ENCODE peak calls at places on chromosomes 3 and 15, in nine cellular contexts. One of them, this sample, is unnamed.

GRCh38 chr3:14144423-14145075 is 19.7 kb downstream of the TMEM43 start:
- DNase-seq in CD8-positive, alpha-beta T cell: peak
- DNase-seq in lower lobe of right lung: peak
- DNase-seq in glutamatergic neuron: no peak
- DNase-seq in tibial artery: peak
- DNase-seq in IMR-90: peak
- DNase-seq in cardiac muscle cell: peak
- DNase-seq in pancreas: peak
- DNase-seq in GM12864: peak
- DNase-seq in this sample: peak

GRCh38 chr15:58441376-58442070 is 9.7 kb downstream of the LIPC start:
- DNase-seq in CD8-positive, alpha-beta T cell: no peak
- DNase-seq in lower lobe of right lung: no peak
- DNase-seq in glutamatergic neuron: no peak
- DNase-seq in tibial artery: no peak
- DNase-seq in IMR-90: peak
- DNase-seq in cardiac muscle cell: no peak
- DNase-seq in pancreas: no peak
- DNase-seq in GM12864: no peak
- DNase-seq in this sample: no peak

GRCh38 chr3:10703875-10704274 is 112.2 kb upstream of the SLC6A11 start:
- DNase-seq in CD8-positive, alpha-beta T cell: no peak
- DNase-seq in lower lobe of right lung: no peak
- DNase-seq in glutamatergic neuron: peak
- DNase-seq in tibial artery: no peak
- DNase-seq in IMR-90: peak
- DNase-seq in cardiac muscle cell: peak
- DNase-seq in pancreas: no peak
- DNase-seq in GM12864: no peak
- DNase-seq in this sample: peak

GRCh38 chr3:190319660-190320059 is 2.6 kb downstream of the CLDN1 start:
- DNase-seq in CD8-positive, alpha-beta T cell: no peak
- DNase-seq in lower lobe of right lung: no peak
- DNase-seq in glutamatergic neuron: no peak
- DNase-seq in tibial artery: no peak
- DNase-seq in IMR-90: peak
- DNase-seq in cardiac muscle cell: no peak
- DNase-seq in pancreas: peak
- DNase-seq in GM12864: no peak
- DNase-seq in this sample: no peak

GRCh38 chr3:193134895-193135294 is 106.1 kb upstream of the PLAAT1 start:
- DNase-seq in CD8-positive, alpha-beta T cell: no peak
- DNase-seq in lower lobe of right lung: no peak
- DNase-seq in glutamatergic neuron: no peak
- DNase-seq in tibial artery: no peak
- DNase-seq in IMR-90: peak
- DNase-seq in cardiac muscle cell: no peak
- DNase-seq in pancreas: no peak
- DNase-seq in GM12864: no peak
- DNase-seq in this sample: no peak

GRCh38 chr3:51974277-51974962 is 444 bp upstream of the ABHD14A start:
- DNase-seq in CD8-positive, alpha-beta T cell: no peak
- DNase-seq in lower lobe of right lung: peak
- DNase-seq in glutamatergic neuron: no peak
- DNase-seq in tibial artery: peak
- DNase-seq in IMR-90: no peak
- DNase-seq in cardiac muscle cell: no peak
- DNase-seq in pancreas: peak
- DNase-seq in GM12864: no peak
- DNase-seq in this sample: no peak

GRCh38 chr15:40894689-40895308 is 549 bp downstream of the VPS18 start:
- DNase-seq in CD8-positive, alpha-beta T cell: peak
- DNase-seq in lower lobe of right lung: peak
- DNase-seq in glutamatergic neuron: peak
- DNase-seq in tibial artery: peak
- DNase-seq in IMR-90: peak
- DNase-seq in cardiac muscle cell: peak
- DNase-seq in pancreas: peak
- DNase-seq in GM12864: no peak
- DNase-seq in this sample: peak

GRCh38 chr15:67322481-67322880 is 67.9 kb downstream of the IQCH start:
- DNase-seq in CD8-positive, alpha-beta T cell: no peak
- DNase-seq in lower lobe of right lung: no peak
- DNase-seq in glutamatergic neuron: no peak
- DNase-seq in tibial artery: no peak
- DNase-seq in IMR-90: peak
- DNase-seq in cardiac muscle cell: no peak
- DNase-seq in pancreas: no peak
- DNase-seq in GM12864: no peak
- DNase-seq in this sample: no peak

GRCh38 chr3:109930592-109930991 is 593.2 kb upstream of the DPPA4 start:
- DNase-seq in CD8-positive, alpha-beta T cell: no peak
- DNase-seq in lower lobe of right lung: no peak
- DNase-seq in glutamatergic neuron: no peak
- DNase-seq in tibial artery: no peak
- DNase-seq in IMR-90: no peak
- DNase-seq in cardiac muscle cell: no peak
- DNase-seq in pancreas: no peak
- DNase-seq in GM12864: no peak
- DNase-seq in this sample: no peak

GRCh38 chr15:58628206-58629057 is 121.1 kb downstream of the ADAM10 start:
- DNase-seq in CD8-positive, alpha-beta T cell: no peak
- DNase-seq in lower lobe of right lung: no peak
- DNase-seq in glutamatergic neuron: no peak
- DNase-seq in tibial artery: no peak
- DNase-seq in IMR-90: no peak
- DNase-seq in cardiac muscle cell: no peak
- DNase-seq in pancreas: no peak
- DNase-seq in GM12864: no peak
- DNase-seq in this sample: no peak

GRCh38 chr15:39685367-39685766 is 97.3 kb downstream of the FSIP1 start:
- DNase-seq in CD8-positive, alpha-beta T cell: no peak
- DNase-seq in lower lobe of right lung: no peak
- DNase-seq in glutamatergic neuron: no peak
- DNase-seq in tibial artery: no peak
- DNase-seq in IMR-90: no peak
- DNase-seq in cardiac muscle cell: no peak
- DNase-seq in pancreas: no peak
- DNase-seq in GM12864: no peak
- DNase-seq in this sample: no peak

GRCh38 chr3:171088984-171089754 is 62.6 kb upstream of the SLC2A2 start:
- DNase-seq in CD8-positive, alpha-beta T cell: no peak
- DNase-seq in lower lobe of right lung: no peak
- DNase-seq in glutamatergic neuron: no peak
- DNase-seq in tibial artery: no peak
- DNase-seq in IMR-90: peak
- DNase-seq in cardiac muscle cell: no peak
- DNase-seq in pancreas: no peak
- DNase-seq in GM12864: no peak
- DNase-seq in this sample: no peak

GRCh38 chr15:44501768-44502366 is 35.1 kb upstream of the EIF3J start:
- DNase-seq in CD8-positive, alpha-beta T cell: no peak
- DNase-seq in lower lobe of right lung: no peak
- DNase-seq in glutamatergic neuron: no peak
- DNase-seq in tibial artery: no peak
- DNase-seq in IMR-90: peak
- DNase-seq in cardiac muscle cell: peak
- DNase-seq in pancreas: no peak
- DNase-seq in GM12864: no peak
- DNase-seq in this sample: no peak

GRCh38 chr3:68055238-68055637 is 400.8 kb upstream of the SUCLG2 start:
- DNase-seq in CD8-positive, alpha-beta T cell: no peak
- DNase-seq in lower lobe of right lung: no peak
- DNase-seq in glutamatergic neuron: no peak
- DNase-seq in tibial artery: no peak
- DNase-seq in IMR-90: no peak
- DNase-seq in cardiac muscle cell: no peak
- DNase-seq in pancreas: no peak
- DNase-seq in GM12864: no peak
- DNase-seq in this sample: no peak

GRCh38 chr3:49785565-49786356 is 581 bp downstream of the IP6K1 start:
- DNase-seq in CD8-positive, alpha-beta T cell: peak
- DNase-seq in lower lobe of right lung: no peak
- DNase-seq in glutamatergic neuron: peak
- DNase-seq in tibial artery: no peak
- DNase-seq in IMR-90: peak
- DNase-seq in cardiac muscle cell: peak
- DNase-seq in pancreas: no peak
- DNase-seq in GM12864: no peak
- DNase-seq in this sample: no peak

GRCh38 chr3:184352897-184353545 is 8.4 kb downstream of the CLCN2 start:
- DNase-seq in CD8-positive, alpha-beta T cell: no peak
- DNase-seq in lower lobe of right lung: no peak
- DNase-seq in glutamatergic neuron: no peak
- DNase-seq in tibial artery: no peak
- DNase-seq in IMR-90: no peak
- DNase-seq in cardiac muscle cell: no peak
- DNase-seq in pancreas: no peak
- DNase-seq in GM12864: no peak
- DNase-seq in this sample: no peak

GRCh38 chr3:57963811-57964346 is 44.3 kb upstream of the FLNB start:
- DNase-seq in CD8-positive, alpha-beta T cell: no peak
- DNase-seq in lower lobe of right lung: no peak
- DNase-seq in glutamatergic neuron: no peak
- DNase-seq in tibial artery: no peak
- DNase-seq in IMR-90: no peak
- DNase-seq in cardiac muscle cell: no peak
- DNase-seq in pancreas: no peak
- DNase-seq in GM12864: no peak
- DNase-seq in this sample: no peak

GRCh38 chr3:57962448-57962834 is 45.8 kb upstream of the FLNB start:
- DNase-seq in CD8-positive, alpha-beta T cell: no peak
- DNase-seq in lower lobe of right lung: no peak
- DNase-seq in glutamatergic neuron: no peak
- DNase-seq in tibial artery: no peak
- DNase-seq in IMR-90: no peak
- DNase-seq in cardiac muscle cell: no peak
- DNase-seq in pancreas: no peak
- DNase-seq in GM12864: no peak
- DNase-seq in this sample: no peak

GRCh38 chr3:57960174-57960505 is 48.1 kb upstream of the FLNB start:
- DNase-seq in CD8-positive, alpha-beta T cell: no peak
- DNase-seq in lower lobe of right lung: no peak
- DNase-seq in glutamatergic neuron: no peak
- DNase-seq in tibial artery: no peak
- DNase-seq in IMR-90: no peak
- DNase-seq in cardiac muscle cell: no peak
- DNase-seq in pancreas: no peak
- DNase-seq in GM12864: no peak
- DNase-seq in this sample: peak

GRCh38 chr3:57961177-57961827 is 46.9 kb upstream of the FLNB start:
- DNase-seq in CD8-positive, alpha-beta T cell: no peak
- DNase-seq in lower lobe of right lung: no peak
- DNase-seq in glutamatergic neuron: no peak
- DNase-seq in tibial artery: no peak
- DNase-seq in IMR-90: no peak
- DNase-seq in cardiac muscle cell: no peak
- DNase-seq in pancreas: no peak
- DNase-seq in GM12864: no peak
- DNase-seq in this sample: no peak

GRCh38 chr3:57961828-57962447 is 46.3 kb upstream of the FLNB start:
- DNase-seq in CD8-positive, alpha-beta T cell: no peak
- DNase-seq in lower lobe of right lung: no peak
- DNase-seq in glutamatergic neuron: no peak
- DNase-seq in tibial artery: no peak
- DNase-seq in IMR-90: peak
- DNase-seq in cardiac muscle cell: no peak
- DNase-seq in pancreas: no peak
- DNase-seq in GM12864: no peak
- DNase-seq in this sample: peak
- TF ChIP-seq CTCF in CD8-positive, alpha-beta T cell: no peak
- TF ChIP-seq CTCF in lower lobe of right lung: peak
- TF ChIP-seq CTCF in glutamatergic neuron: no peak
- TF ChIP-seq CTCF in tibial artery: no peak
- TF ChIP-seq CTCF in IMR-90: peak
- TF ChIP-seq CTCF in cardiac muscle cell: peak
- TF ChIP-seq CTCF in pancreas: no peak
- TF ChIP-seq CTCF in GM12864: peak
- TF ChIP-seq CTCF in this sample: peak

DNA sequence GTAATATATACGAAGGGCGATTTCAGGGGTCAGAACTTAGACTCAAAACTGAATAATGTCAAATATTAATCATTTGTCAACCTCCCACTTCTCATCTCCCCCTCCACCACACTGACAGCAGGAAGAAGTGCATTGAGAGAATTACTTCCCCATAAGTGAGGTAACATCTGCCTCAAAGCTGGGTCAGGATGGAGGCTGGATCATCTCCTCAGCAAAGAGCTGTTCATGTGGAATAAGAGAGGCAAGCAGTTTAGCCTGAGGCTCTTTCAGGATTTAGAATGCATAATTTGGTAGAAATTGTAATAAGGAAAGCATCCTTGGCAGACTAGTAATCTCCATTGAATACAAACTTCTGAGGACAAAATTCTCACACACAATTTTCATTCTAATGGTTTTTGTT is 512.1 kb downstream of the ROBO1 start:
- DNase-seq in CD8-positive, alpha-beta T cell: no peak
- DNase-seq in lower lobe of right lung: no peak
- DNase-seq in glutamatergic neuron: no peak
- DNase-seq in tibial artery: no peak
- DNase-seq in IMR-90: no peak
- DNase-seq in cardiac muscle cell: no peak
- DNase-seq in pancreas: no peak
- DNase-seq in GM12864: no peak
- DNase-seq in this sample: no peak
- TF ChIP-seq CTCF in CD8-positive, alpha-beta T cell: no peak
- TF ChIP-seq CTCF in lower lobe of right lung: no peak
- TF ChIP-seq CTCF in glutamatergic neuron: no peak
- TF ChIP-seq CTCF in tibial artery: no peak
- TF ChIP-seq CTCF in IMR-90: no peak
- TF ChIP-seq CTCF in cardiac muscle cell: no peak
- TF ChIP-seq CTCF in pancreas: no peak
- TF ChIP-seq CTCF in GM12864: no peak
- TF ChIP-seq CTCF in this sample: no peak

GRCh38 chr15:78950906-78951840 is 6.3 kb upstream of the CTSH start:
- DNase-seq in CD8-positive, alpha-beta T cell: no peak
- DNase-seq in lower lobe of right lung: no peak
- DNase-seq in glutamatergic neuron: no peak
- DNase-seq in tibial artery: no peak
- DNase-seq in IMR-90: peak
- DNase-seq in cardiac muscle cell: no peak
- DNase-seq in pancreas: no peak
- DNase-seq in GM12864: no peak
- DNase-seq in this sample: no peak
- TF ChIP-seq CTCF in CD8-positive, alpha-beta T cell: no peak
- TF ChIP-seq CTCF in lower lobe of right lung: no peak
- TF ChIP-seq CTCF in glutamatergic neuron: no peak
- TF ChIP-seq CTCF in tibial artery: no peak
- TF ChIP-seq CTCF in IMR-90: peak
- TF ChIP-seq CTCF in cardiac muscle cell: peak
- TF ChIP-seq CTCF in pancreas: no peak
- TF ChIP-seq CTCF in GM12864: no peak
- TF ChIP-seq CTCF in this sample: peak

GRCh38 chr3:116618138-116618537 is 91.4 kb upstream of the TUSC7 start:
- DNase-seq in CD8-positive, alpha-beta T cell: no peak
- DNase-seq in lower lobe of right lung: no peak
- DNase-seq in glutamatergic neuron: no peak
- DNase-seq in tibial artery: no peak
- DNase-seq in IMR-90: no peak
- DNase-seq in cardiac muscle cell: no peak
- DNase-seq in pancreas: no peak
- DNase-seq in GM12864: no peak
- DNase-seq in this sample: no peak

GRCh38 chr3:116610124-116610523 is 99.5 kb upstream of the TUSC7 start:
- DNase-seq in CD8-positive, alpha-beta T cell: no peak
- DNase-seq in lower lobe of right lung: no peak
- DNase-seq in glutamatergic neuron: no peak
- DNase-seq in tibial artery: no peak
- DNase-seq in IMR-90: no peak
- DNase-seq in cardiac muscle cell: no peak
- DNase-seq in pancreas: no peak
- DNase-seq in GM12864: no peak
- DNase-seq in this sample: no peak

GRCh38 chr3:116614795-116615362 is 94.7 kb upstream of the TUSC7 start:
- DNase-seq in CD8-positive, alpha-beta T cell: no peak
- DNase-seq in lower lobe of right lung: no peak
- DNase-seq in glutamatergic neuron: no peak
- DNase-seq in tibial artery: no peak
- DNase-seq in IMR-90: peak
- DNase-seq in cardiac muscle cell: peak
- DNase-seq in pancreas: no peak
- DNase-seq in GM12864: no peak
- DNase-seq in this sample: no peak
- TF ChIP-seq CTCF in CD8-positive, alpha-beta T cell: no peak
- TF ChIP-seq CTCF in lower lobe of right lung: no peak
- TF ChIP-seq CTCF in glutamatergic neuron: peak
- TF ChIP-seq CTCF in tibial artery: no peak
- TF ChIP-seq CTCF in IMR-90: peak
- TF ChIP-seq CTCF in cardiac muscle cell: no peak
- TF ChIP-seq CTCF in pancreas: no peak
- TF ChIP-seq CTCF in GM12864: peak
- TF ChIP-seq CTCF in this sample: peak

This sample was measured in endodermal cell.